ENCODE peak calls at places on chromosomes 7 and 10, in seven cellular contexts. K is mammary epithelial cell, O is BJ, L is heart left ventricle, I is right lobe of liver, Y is endothelial cell, Q is tibial artery. A is an unnamed sample.

GRCh38 chr10:10794056-10794455 is 223.6 kb upstream of the CELF2 start:
- DNase-seq in I (no peak), L (no peak), Y (no peak), O (no peak), K (peak), Q (no peak), A (no peak)

GRCh38 chr7:134315679-134316538 is 821 bp downstream of the SLC35B4 start:
- DNase-seq in O (no peak), Y (no peak), K (peak), Q (no peak), I (no peak), L (no peak), A (no peak)

GRCh38 chr7:341841-342638 is 52.1 kb downstream of the FOXL3 start:
- DNase-seq in Y (no peak), O (no peak), Q (no peak), L (peak), I (peak), K (no peak), A (no peak)

GRCh38 chr7:101087334-101088068 is 2.2 kb downstream of the TRIM56 start:
- DNase-seq in K (no peak), L (no peak), Y (no peak), Q (no peak), O (no peak), I (no peak), A (no peak)

GRCh38 chr10:51397695-51398094 is 301.7 kb downstream of the CSTF2T start:
- DNase-seq in Y (no peak), I (peak), K (peak), O (peak), Q (peak), L (peak), A (no peak)

GRCh38 chr7:8423057-8423456 is 10.4 kb upstream of the NXPH1 start:
- DNase-seq in O (no peak), Q (no peak), K (peak), L (no peak), Y (no peak), I (no peak), A (no peak)

GRCh38 chr7:112523871-112524270 is 43.1 kb downstream of the LSMEM1 start:
- DNase-seq in Q (no peak), Y (no peak), I (no peak), L (no peak), K (no peak), O (no peak), A (no peak)

GRCh38 chr7:75740846-75741497 is 2.2 kb upstream of the HIP1 start:
- DNase-seq in I (peak), K (no peak), Q (peak), O (no peak), Y (no peak), L (peak), A (peak)

GRCh38 chr7:113118074-113118959 is at the start of gene SMIM30:
- DNase-seq in L (peak), Y (peak), K (peak), I (peak), O (peak), Q (peak), A (peak)

GRCh38 chr10:20971901-20972300 is 74.8 kb upstream of the NEBL start:
- DNase-seq in I (no peak), O (no peak), L (no peak), K (no peak), Y (no peak), Q (no peak), A (no peak)

GRCh38 chr7:1354661-1355567 is 104.4 kb downstream of the MICALL2 start:
- DNase-seq in L (no peak), Q (peak), O (no peak), K (no peak), Y (no peak), I (no peak), A (no peak)

GRCh38 chr7:5553298-5553877 is 129.8 kb upstream of the TNRC18 start:
- DNase-seq in O (no peak), Q (no peak), L (no peak), I (no peak), K (no peak), Y (no peak), A (no peak)

GRCh38 chr10:94112321-94112720 is 118.6 kb downstream of the PLCE1 start:
- DNase-seq in O (no peak), L (no peak), I (no peak), Q (no peak), Y (no peak), K (no peak), A (no peak)

GRCh38 chr10:97151307-97151914 is 34.3 kb downstream of the SLIT1 start:
- DNase-seq in I (no peak), K (no peak), Q (peak), L (no peak), O (no peak), Y (no peak), A (no peak)

GRCh38 chr7:136309407-136309806 is 332.2 kb upstream of the MTPN start:
- DNase-seq in I (no peak), O (no peak), Q (no peak), L (no peak), Y (no peak), K (no peak), A (no peak)

GRCh38 chr10:43793714-43794113 is 145.0 kb upstream of the ZNF32 start:
- DNase-seq in O (peak), Y (no peak), K (no peak), L (no peak), I (no peak), Q (no peak), A (no peak)

GRCh38 chr10:114684822-114685209 is 26.7 kb upstream of the ABLIM1 start:
- DNase-seq in I (no peak), Q (no peak), O (peak), Y (no peak), L (no peak), K (peak), A (no peak)

GRCh38 chr7:7452119-7452518 is 83.6 kb downstream of the COL28A1 start:
- DNase-seq in Q (no peak), O (no peak), I (no peak), Y (no peak), K (no peak), L (no peak), A (no peak)

GRCh38 chr7:92797693-92798092 is 38.7 kb downstream of the CDK6 start:
- DNase-seq in Y (no peak), O (no peak), Q (no peak), L (peak), K (peak), I (no peak), A (no peak)

GRCh38 chr7:44882899-44883298 is 2.4 kb downstream of the PURB start:
- DNase-seq in I (no peak), O (no peak), K (no peak), Y (no peak), Q (no peak), L (no peak), A (no peak)

GRCh38 chr10:70492786-70493659 is 14.5 kb downstream of the PALD1 start:
- DNase-seq in I (no peak), L (no peak), Q (no peak), O (no peak), K (peak), Y (no peak), A (no peak)

GRCh38 chr10:43307306-43307705 is 40.4 kb upstream of the RASGEF1A start:
- DNase-seq in K (no peak), O (no peak), Q (peak), L (no peak), I (no peak), Y (no peak), A (no peak)

GRCh38 chr10:72088879-72089585 is 681 bp upstream of the SPOCK2 start:
- DNase-seq in O (no peak), K (no peak), L (no peak), Q (no peak), Y (no peak), I (no peak), A (peak)

GRCh38 chr7:139771001-139771956 is 6.5 kb downstream of the HIPK2 start:
- DNase-seq in K (peak), I (no peak), O (peak), L (no peak), Q (no peak), Y (no peak), A (no peak)

GRCh38 chr10:130456616-130457015 is 320.4 kb downstream of the GLRX3 start:
- DNase-seq in O (no peak), L (no peak), K (no peak), Q (no peak), I (no peak), Y (no peak), A (no peak)

GRCh38 chr7:23570592-23571200 is 26.5 kb upstream of the CCDC126 start:
- DNase-seq in O (peak), K (peak), Q (peak), L (peak), I (peak), Y (peak), A (peak)

GRCh38 chr7:106290319-106290718 is 5.5 kb upstream of the NAMPT start:
- DNase-seq in Q (no peak), O (no peak), Y (no peak), K (no peak), L (no peak), I (no peak), A (no peak)

GRCh38 chr7:112185005-112185834 is 21.0 kb downstream of the DOCK4 start:
- DNase-seq in Q (no peak), O (no peak), L (no peak), Y (no peak), I (no peak), K (no peak), A (no peak)

GRCh38 chr10:101559596-101560292 is 28.3 kb downstream of the POLL start:
- DNase-seq in K (no peak), Q (no peak), Y (no peak), L (peak), O (no peak), I (no peak), A (no peak)

GRCh38 chr10:101558671-101559595 is 29.1 kb downstream of the POLL start:
- DNase-seq in I (no peak), Q (no peak), K (no peak), L (peak), O (no peak), Y (no peak), A (peak)

GRCh38 chr10:101557541-101557940 is 30.5 kb downstream of the POLL start:
- DNase-seq in Y (no peak), L (no peak), K (no peak), O (no peak), Q (no peak), I (no peak), A (no peak)

GRCh38 chr10:101560293-101561067 is 27.6 kb downstream of the POLL start:
- DNase-seq in Y (no peak), O (no peak), K (no peak), L (peak), Q (peak), I (no peak), A (no peak)

DNA sequence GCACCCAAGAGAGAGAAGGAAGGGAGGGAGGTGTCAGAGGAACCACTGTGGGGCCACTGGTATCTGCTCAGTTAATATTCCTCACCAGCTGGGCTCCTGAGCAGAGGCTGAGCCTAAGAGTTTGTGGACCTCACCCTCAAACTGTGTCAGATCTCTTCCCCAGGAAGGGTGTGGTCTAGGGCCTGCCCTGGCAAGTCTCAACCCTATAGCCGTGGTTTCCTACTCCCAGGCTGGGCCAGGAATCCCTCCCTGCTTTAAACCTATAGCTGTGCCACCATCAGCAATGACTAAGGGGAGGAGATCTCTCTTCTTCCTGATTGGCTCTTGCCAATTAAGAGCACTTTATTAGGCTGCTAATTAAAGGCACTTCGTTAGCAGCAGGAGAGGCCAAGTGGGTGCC is 29.9 kb downstream of the POLL start:
- DNase-seq in Q (no peak), O (no peak), I (no peak), L (peak), K (peak), Y (no peak), A (no peak)
- TF ChIP-seq CTCF in Q (no peak), O (no peak), I (no peak), L (no peak), K (no peak), Y (no peak), A (no peak)

DNA sequence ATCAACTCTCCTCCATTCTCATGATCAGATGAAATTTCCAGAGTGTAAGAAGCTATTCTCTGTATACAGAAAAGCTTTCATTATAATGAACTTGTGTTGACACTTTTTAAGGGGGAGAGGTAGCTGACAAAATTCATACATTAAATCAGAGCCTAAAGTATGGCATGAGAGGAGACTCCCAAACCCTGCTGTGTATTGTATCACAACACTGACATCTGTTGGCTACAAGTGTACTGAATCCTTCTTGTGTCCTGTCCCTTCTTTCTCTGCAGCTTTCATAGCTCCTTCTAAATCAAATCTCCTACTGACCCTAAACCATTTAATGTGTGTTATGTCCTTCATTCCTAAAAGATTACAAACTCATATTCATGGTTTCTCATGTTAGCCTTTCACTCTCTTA is 70.9 kb downstream of the GCC1 start:
- DNase-seq in Q (no peak), K (peak), L (no peak), I (no peak), Y (no peak), O (no peak), A (no peak)
- TF ChIP-seq CTCF in Q (no peak), K (peak), L (peak), I (peak), Y (no peak), O (peak), A (no peak)

GRCh38 chr10:81403451-81403850 is 471.5 kb upstream of the NRG3 start:
- DNase-seq in Y (no peak), L (no peak), I (no peak), O (no peak), K (no peak), Q (no peak), A (no peak)
- TF ChIP-seq CTCF in Y (no peak), L (no peak), I (no peak), O (no peak), K (no peak), Q (no peak), A (no peak)

GRCh38 chr7:14639801-14640200 is 262.8 kb downstream of the DGKB start:
- DNase-seq in Y (no peak), O (no peak), I (no peak), K (peak), L (no peak), Q (no peak), A (no peak)

GRCh38 chr7:14639329-14639728 is 263.2 kb downstream of the DGKB start:
- DNase-seq in K (no peak), Q (no peak), O (no peak), L (no peak), I (no peak), Y (no peak), A (no peak)

GRCh38 chr7:14635955-14636354 is 266.6 kb downstream of the DGKB start:
- DNase-seq in K (no peak), I (no peak), Q (no peak), O (no peak), L (no peak), Y (no peak), A (no peak)

DNA sequence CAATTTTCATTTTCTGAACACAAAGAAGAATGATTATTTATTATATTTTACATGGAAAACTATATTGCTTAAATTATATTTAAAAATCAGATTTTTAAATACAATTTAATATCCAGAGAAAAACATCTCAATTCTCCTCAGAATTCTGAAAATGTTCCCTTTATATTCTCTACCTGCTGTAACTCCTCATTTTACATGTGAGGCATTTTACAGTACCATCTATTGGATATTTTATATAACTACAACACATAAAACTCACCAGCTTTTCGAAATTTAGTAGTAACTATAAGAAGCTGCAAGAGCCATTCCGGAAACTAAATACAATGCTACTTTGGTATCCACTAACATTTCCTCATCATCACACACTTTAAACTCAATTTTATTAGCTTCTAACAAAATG is 264.6 kb downstream of the DGKB start:
- DNase-seq in L (no peak), I (no peak), K (no peak), Y (no peak), Q (no peak), O (no peak), A (no peak)
- TF ChIP-seq CTCF in L (no peak), I (no peak), K (no peak), Y (no peak), Q (no peak), O (no peak), A (no peak)

GRCh38 chr10:103696411-103697145 is 158.8 kb downstream of the SH3PXD2A start:
- DNase-seq in I (no peak), L (peak), K (peak), O (peak), Y (no peak), Q (peak), A (peak)
- TF ChIP-seq CTCF in I (no peak), L (peak), K (peak), O (peak), Y (no peak), Q (no peak), A (peak)

GRCh38 chr10:30493609-30494530 is 59.9 kb downstream of the MAP3K8 start:
- DNase-seq in Q (peak), Y (no peak), O (peak), L (peak), I (peak), K (peak), A (no peak)
- TF ChIP-seq CTCF in Q (no peak), Y (no peak), O (no peak), L (no peak), I (no peak), K (no peak), A (no peak)

GRCh38 chr10:18599392-18599791 is 52.0 kb downstream of the NSUN6 start:
- DNase-seq in I (peak), Y (no peak), L (no peak), K (no peak), Q (no peak), O (no peak), A (no peak)

DNA sequence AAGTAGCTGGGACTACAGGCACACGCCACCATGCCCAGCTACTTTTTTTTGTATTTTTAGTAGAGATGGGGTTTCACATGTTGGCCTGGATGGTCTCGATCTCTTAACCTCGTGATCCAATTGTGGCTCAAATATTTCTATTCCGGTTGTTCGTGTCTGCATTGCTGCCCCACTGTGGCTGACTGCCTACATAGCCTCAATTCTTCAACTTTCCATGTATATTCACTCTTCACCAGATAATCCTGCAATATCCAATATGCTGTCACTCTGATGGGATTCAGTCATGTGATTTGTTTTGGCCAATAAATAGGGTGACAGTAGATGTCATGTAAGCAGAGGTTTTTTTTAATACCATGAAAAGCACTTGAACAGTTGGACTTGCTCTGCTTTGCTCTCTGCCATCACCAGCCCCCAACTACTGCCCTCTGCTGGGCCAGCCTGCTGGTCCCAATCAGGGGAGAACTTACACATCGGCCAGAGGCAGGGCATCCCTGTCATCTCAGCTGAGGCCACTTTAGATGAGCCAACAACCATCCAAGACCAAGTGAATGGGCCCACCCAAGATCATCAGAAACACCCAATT is 56.7 kb downstream of the NSUN6 start:
- DNase-seq in I (no peak), Y (peak), Q (no peak), O (no peak), K (no peak), L (no peak), A (peak)
- TF ChIP-seq CTCF in I (peak), Y (peak), Q (no peak), O (no peak), K (peak), L (no peak), A (peak)

DNA sequence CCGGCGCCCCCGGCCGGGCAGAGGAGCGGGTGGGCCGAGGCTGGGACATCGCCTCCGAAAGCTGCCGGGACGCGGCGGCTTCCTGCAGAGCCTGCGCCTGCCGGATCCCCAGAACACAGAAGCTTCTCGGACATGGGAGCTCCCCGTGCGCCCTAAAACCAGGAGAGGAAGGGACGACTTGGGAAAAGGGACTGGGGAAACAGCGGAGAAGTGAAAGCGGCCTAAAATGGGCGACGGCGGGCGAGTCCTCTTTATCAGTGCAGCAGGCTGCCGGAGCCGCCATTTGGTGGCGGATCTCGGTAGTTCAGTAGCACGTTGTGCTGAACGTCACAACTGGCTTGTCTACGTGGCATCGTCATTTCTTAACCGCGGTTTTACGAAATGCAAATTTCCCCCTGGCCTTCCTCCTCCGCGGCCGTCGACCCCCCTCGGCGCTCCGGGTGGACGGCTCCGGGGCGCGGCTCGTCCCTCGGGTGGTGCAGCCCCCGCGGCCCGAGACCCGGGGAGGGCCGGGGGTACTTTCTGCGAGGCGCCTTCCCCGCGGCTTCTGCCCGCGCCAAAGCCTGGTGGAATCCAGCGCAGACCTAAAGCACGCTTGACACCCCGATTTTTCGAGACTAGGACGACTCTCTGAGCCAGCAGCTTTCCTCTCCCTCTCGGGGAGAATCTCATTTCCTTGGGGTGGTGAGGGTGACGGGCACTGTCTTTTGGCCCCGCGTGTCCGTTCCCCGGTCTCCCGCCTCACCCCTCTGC is 9.9 kb upstream of the SPAG6 start:
- DNase-seq in Q (peak), K (peak), I (peak), L (peak), Y (no peak), O (no peak), A (peak)
- TF ChIP-seq CTCF in Q (peak), K (peak), I (no peak), L (peak), Y (no peak), O (peak), A (no peak)